ENCODE peak calls at places on chromosomes 2 and 18, in nine cellular contexts. One of them, this sample, is unnamed.

GRCh38 chr2:88038263-88039105 is 17.1 kb downstream of the KRCC1 start:
- DNase-seq in vagina: no peak
- DNase-seq in bronchial epithelial cell: peak; percentile 94
- DNase-seq in nephron progenitor cell: no peak
- DNase-seq in choroid plexus epithelial cell: peak; percentile 95
- DNase-seq in stomach: no peak
- DNase-seq in RWPE1: peak; percentile 62
- DNase-seq in WERI-Rb-1: peak; percentile 54
- DNase-seq in adrenal gland: no peak
- DNase-seq in this sample: no peak

GRCh38 chr2:47487498-47487875 is 84.5 kb downstream of the MSH2 start:
- DNase-seq in vagina: no peak
- DNase-seq in bronchial epithelial cell: no peak
- DNase-seq in nephron progenitor cell: no peak
- DNase-seq in choroid plexus epithelial cell: no peak
- DNase-seq in stomach: no peak
- DNase-seq in RWPE1: no peak
- DNase-seq in WERI-Rb-1: peak; percentile 81
- DNase-seq in adrenal gland: no peak
- DNase-seq in this sample: no peak

GRCh38 chr18:48915621-48916425 is 34.9 kb downstream of the SMAD7 start:
- DNase-seq in vagina: peak; percentile 71
- DNase-seq in bronchial epithelial cell: no peak
- DNase-seq in nephron progenitor cell: no peak
- DNase-seq in choroid plexus epithelial cell: no peak
- DNase-seq in stomach: no peak
- DNase-seq in RWPE1: no peak
- DNase-seq in WERI-Rb-1: no peak
- DNase-seq in adrenal gland: no peak
- DNase-seq in this sample: no peak

GRCh38 chr18:3723554-3723953 is 273.6 kb downstream of the TGIF1 start:
- DNase-seq in vagina: no peak
- DNase-seq in bronchial epithelial cell: no peak
- DNase-seq in nephron progenitor cell: no peak
- DNase-seq in choroid plexus epithelial cell: no peak
- DNase-seq in stomach: no peak
- DNase-seq in RWPE1: no peak
- DNase-seq in WERI-Rb-1: no peak
- DNase-seq in adrenal gland: no peak
- DNase-seq in this sample: no peak

GRCh38 chr2:11056614-11057013 is 98.7 kb upstream of the SLC66A3 start:
- DNase-seq in vagina: no peak
- DNase-seq in bronchial epithelial cell: peak; percentile 71
- DNase-seq in nephron progenitor cell: no peak
- DNase-seq in choroid plexus epithelial cell: peak; percentile 80
- DNase-seq in stomach: no peak
- DNase-seq in RWPE1: peak; percentile 54
- DNase-seq in WERI-Rb-1: no peak
- DNase-seq in adrenal gland: no peak
- DNase-seq in this sample: no peak

GRCh38 chr18:54958711-54959625 is at the start of gene CCDC68:
- DNase-seq in vagina: no peak
- DNase-seq in bronchial epithelial cell: peak; percentile 23
- DNase-seq in nephron progenitor cell: no peak
- DNase-seq in choroid plexus epithelial cell: peak; percentile 56
- DNase-seq in stomach: peak; percentile 78
- DNase-seq in RWPE1: no peak
- DNase-seq in WERI-Rb-1: no peak
- DNase-seq in adrenal gland: no peak
- DNase-seq in this sample: no peak

GRCh38 chr2:33448216-33448899 is 28.1 kb upstream of the RASGRP3 start:
- DNase-seq in vagina: no peak
- DNase-seq in bronchial epithelial cell: no peak
- DNase-seq in nephron progenitor cell: no peak
- DNase-seq in choroid plexus epithelial cell: no peak
- DNase-seq in stomach: no peak
- DNase-seq in RWPE1: no peak
- DNase-seq in WERI-Rb-1: no peak
- DNase-seq in adrenal gland: no peak
- DNase-seq in this sample: no peak

GRCh38 chr2:40721595-40721994 is 269.7 kb upstream of the SLC8A1 start:
- DNase-seq in vagina: no peak
- DNase-seq in bronchial epithelial cell: peak; percentile 71
- DNase-seq in nephron progenitor cell: no peak
- DNase-seq in choroid plexus epithelial cell: no peak
- DNase-seq in stomach: no peak
- DNase-seq in RWPE1: peak; percentile 48
- DNase-seq in WERI-Rb-1: no peak
- DNase-seq in adrenal gland: no peak
- DNase-seq in this sample: no peak

GRCh38 chr2:173924285-173924684 is 40.9 kb downstream of the SP3 start:
- DNase-seq in vagina: no peak
- DNase-seq in bronchial epithelial cell: no peak
- DNase-seq in nephron progenitor cell: no peak
- DNase-seq in choroid plexus epithelial cell: no peak
- DNase-seq in stomach: no peak
- DNase-seq in RWPE1: no peak
- DNase-seq in WERI-Rb-1: no peak
- DNase-seq in adrenal gland: no peak
- DNase-seq in this sample: no peak

GRCh38 chr2:196989496-196989895 is 63.0 kb upstream of the PGAP1 start:
- DNase-seq in vagina: no peak
- DNase-seq in bronchial epithelial cell: no peak
- DNase-seq in nephron progenitor cell: no peak
- DNase-seq in choroid plexus epithelial cell: no peak
- DNase-seq in stomach: no peak
- DNase-seq in RWPE1: no peak
- DNase-seq in WERI-Rb-1: no peak
- DNase-seq in adrenal gland: no peak
- DNase-seq in this sample: no peak

GRCh38 chr2:205540066-205540465 is 142.2 kb upstream of the NRP2 start:
- DNase-seq in vagina: no peak
- DNase-seq in bronchial epithelial cell: no peak
- DNase-seq in nephron progenitor cell: no peak
- DNase-seq in choroid plexus epithelial cell: no peak
- DNase-seq in stomach: no peak
- DNase-seq in RWPE1: no peak
- DNase-seq in WERI-Rb-1: no peak
- DNase-seq in adrenal gland: no peak
- DNase-seq in this sample: no peak

DNA sequence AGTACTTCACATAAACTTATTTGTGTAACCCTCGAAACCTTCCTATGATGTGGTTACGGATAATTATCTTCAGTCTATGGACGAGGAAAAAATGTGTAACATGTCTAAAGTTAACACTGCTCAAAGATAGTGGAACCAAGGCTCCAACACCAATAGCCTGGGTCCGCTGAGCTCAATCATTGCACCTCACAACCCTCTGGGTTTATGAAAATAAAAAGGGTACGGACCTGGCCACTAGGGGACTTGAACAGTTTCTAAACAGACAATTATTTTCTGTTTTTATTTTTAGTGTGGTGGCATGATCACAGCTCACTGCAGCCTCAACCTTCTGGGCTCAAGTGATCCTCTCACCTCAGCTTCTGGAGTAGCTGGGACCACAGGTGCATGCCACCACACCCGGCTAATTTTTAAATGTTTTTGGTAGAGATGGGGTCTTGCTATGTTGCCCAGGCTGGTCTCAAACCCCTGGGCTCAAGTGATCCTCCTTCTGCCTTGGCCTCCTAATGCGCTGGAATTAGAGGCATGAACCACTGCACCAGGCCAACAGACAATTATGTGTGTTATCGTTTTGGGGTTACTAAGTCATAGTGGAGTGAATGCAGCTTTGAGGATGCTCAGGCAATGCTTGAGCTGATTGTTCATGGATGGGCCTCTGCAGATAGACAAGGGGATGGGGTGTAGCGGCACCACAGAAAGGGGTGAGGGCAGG is 10.1 kb downstream of the CASP8 start:
- DNase-seq in vagina: peak; percentile 64
- DNase-seq in bronchial epithelial cell: no peak
- DNase-seq in nephron progenitor cell: no peak
- DNase-seq in choroid plexus epithelial cell: no peak
- DNase-seq in stomach: no peak
- DNase-seq in RWPE1: no peak
- DNase-seq in WERI-Rb-1: no peak
- DNase-seq in adrenal gland: no peak
- DNase-seq in this sample: no peak
- TF ChIP-seq CTCF in vagina: no peak
- TF ChIP-seq CTCF in bronchial epithelial cell: no peak
- TF ChIP-seq CTCF in nephron progenitor cell: no peak
- TF ChIP-seq CTCF in choroid plexus epithelial cell: peak; percentile 23
- TF ChIP-seq CTCF in stomach: no peak
- TF ChIP-seq CTCF in RWPE1: no peak
- TF ChIP-seq CTCF in WERI-Rb-1: no peak
- TF ChIP-seq CTCF in adrenal gland: no peak
- TF ChIP-seq CTCF in this sample: no peak

GRCh38 chr2:24490674-24491625 is at the start of gene NCOA1:
- DNase-seq in vagina: peak; percentile 90
- DNase-seq in bronchial epithelial cell: peak; percentile 64
- DNase-seq in nephron progenitor cell: peak; percentile 85
- DNase-seq in choroid plexus epithelial cell: peak; percentile 94
- DNase-seq in stomach: peak; percentile 89
- DNase-seq in RWPE1: peak; percentile 80
- DNase-seq in WERI-Rb-1: peak; percentile 97
- DNase-seq in adrenal gland: peak; percentile 89
- DNase-seq in this sample: peak; percentile 83

GRCh38 chr2:24486628-24487027 is 4.4 kb upstream of the NCOA1 start:
- DNase-seq in vagina: no peak
- DNase-seq in bronchial epithelial cell: no peak
- DNase-seq in nephron progenitor cell: no peak
- DNase-seq in choroid plexus epithelial cell: no peak
- DNase-seq in stomach: no peak
- DNase-seq in RWPE1: no peak
- DNase-seq in WERI-Rb-1: no peak
- DNase-seq in adrenal gland: no peak
- DNase-seq in this sample: no peak

GRCh38 chr2:24489942-24490673 is 946 bp upstream of the NCOA1 start:
- DNase-seq in vagina: no peak
- DNase-seq in bronchial epithelial cell: peak; percentile 78
- DNase-seq in nephron progenitor cell: peak; percentile 12
- DNase-seq in choroid plexus epithelial cell: peak; percentile 38
- DNase-seq in stomach: no peak
- DNase-seq in RWPE1: peak; percentile 62
- DNase-seq in WERI-Rb-1: peak; percentile 66
- DNase-seq in adrenal gland: no peak
- DNase-seq in this sample: no peak

GRCh38 chr2:24491626-24492282 is 700 bp downstream of the NCOA1 start:
- DNase-seq in vagina: no peak
- DNase-seq in bronchial epithelial cell: no peak
- DNase-seq in nephron progenitor cell: peak; percentile 75
- DNase-seq in choroid plexus epithelial cell: peak; percentile 14
- DNase-seq in stomach: peak; percentile 39
- DNase-seq in RWPE1: peak; percentile 20
- DNase-seq in WERI-Rb-1: peak; percentile 89
- DNase-seq in adrenal gland: peak; percentile 67
- DNase-seq in this sample: peak; percentile 53

GRCh38 chr2:24489465-24489864 is 1.6 kb upstream of the NCOA1 start:
- DNase-seq in vagina: no peak
- DNase-seq in bronchial epithelial cell: no peak
- DNase-seq in nephron progenitor cell: no peak
- DNase-seq in choroid plexus epithelial cell: no peak
- DNase-seq in stomach: no peak
- DNase-seq in RWPE1: no peak
- DNase-seq in WERI-Rb-1: no peak
- DNase-seq in adrenal gland: no peak
- DNase-seq in this sample: no peak
- TF ChIP-seq CTCF in vagina: no peak
- TF ChIP-seq CTCF in bronchial epithelial cell: no peak
- TF ChIP-seq CTCF in nephron progenitor cell: no peak
- TF ChIP-seq CTCF in choroid plexus epithelial cell: no peak
- TF ChIP-seq CTCF in stomach: no peak
- TF ChIP-seq CTCF in RWPE1: no peak
- TF ChIP-seq CTCF in WERI-Rb-1: no peak
- TF ChIP-seq CTCF in adrenal gland: no peak
- TF ChIP-seq CTCF in this sample: no peak

DNA sequence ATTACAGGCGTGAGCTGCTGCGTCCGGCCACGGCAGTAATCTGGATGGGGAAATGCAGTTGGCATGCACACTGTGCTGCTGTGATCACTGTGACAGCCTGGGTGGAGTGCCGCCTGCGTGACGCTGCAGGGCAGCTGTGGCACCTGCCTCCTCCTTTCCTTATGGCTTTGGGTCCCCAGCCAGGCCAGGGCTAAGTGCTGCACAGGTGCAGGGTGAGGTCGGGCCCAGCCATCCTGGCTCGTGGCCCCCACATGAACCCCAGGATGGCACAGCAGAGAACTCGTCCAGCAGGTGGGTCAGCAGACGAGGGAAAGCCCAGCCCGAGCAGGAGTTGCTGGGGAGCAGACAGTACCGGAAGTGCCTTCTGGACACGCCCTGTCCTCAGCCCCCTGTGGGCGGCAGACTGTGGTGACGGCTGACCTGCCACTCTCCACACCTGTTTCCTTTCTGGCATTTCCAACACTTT is 17.1 kb downstream of the HS1BP3 start:
- DNase-seq in vagina: no peak
- DNase-seq in bronchial epithelial cell: peak; percentile 35
- DNase-seq in nephron progenitor cell: no peak
- DNase-seq in choroid plexus epithelial cell: no peak
- DNase-seq in stomach: peak; percentile 83
- DNase-seq in RWPE1: no peak
- DNase-seq in WERI-Rb-1: no peak
- DNase-seq in adrenal gland: no peak
- DNase-seq in this sample: no peak
- TF ChIP-seq CTCF in vagina: no peak
- TF ChIP-seq CTCF in bronchial epithelial cell: peak; percentile 19
- TF ChIP-seq CTCF in nephron progenitor cell: no peak
- TF ChIP-seq CTCF in choroid plexus epithelial cell: no peak
- TF ChIP-seq CTCF in stomach: no peak
- TF ChIP-seq CTCF in RWPE1: no peak
- TF ChIP-seq CTCF in WERI-Rb-1: peak; percentile 7
- TF ChIP-seq CTCF in adrenal gland: no peak
- TF ChIP-seq CTCF in this sample: no peak

GRCh38 chr18:25678226-25678625 is 326.3 kb upstream of the ZNF521 start:
- DNase-seq in vagina: no peak
- DNase-seq in bronchial epithelial cell: no peak
- DNase-seq in nephron progenitor cell: no peak
- DNase-seq in choroid plexus epithelial cell: no peak
- DNase-seq in stomach: no peak
- DNase-seq in RWPE1: no peak
- DNase-seq in WERI-Rb-1: no peak
- DNase-seq in adrenal gland: no peak
- DNase-seq in this sample: no peak

GRCh38 chr18:25675123-25675850 is 323.3 kb upstream of the ZNF521 start:
- DNase-seq in vagina: no peak
- DNase-seq in bronchial epithelial cell: no peak
- DNase-seq in nephron progenitor cell: no peak
- DNase-seq in choroid plexus epithelial cell: no peak
- DNase-seq in stomach: no peak
- DNase-seq in RWPE1: no peak
- DNase-seq in WERI-Rb-1: no peak
- DNase-seq in adrenal gland: no peak
- DNase-seq in this sample: no peak

GRCh38 chr18:25674183-25674582 is 322.2 kb upstream of the ZNF521 start:
- DNase-seq in vagina: no peak
- DNase-seq in bronchial epithelial cell: no peak
- DNase-seq in nephron progenitor cell: no peak
- DNase-seq in choroid plexus epithelial cell: no peak
- DNase-seq in stomach: no peak
- DNase-seq in RWPE1: no peak
- DNase-seq in WERI-Rb-1: no peak
- DNase-seq in adrenal gland: no peak
- DNase-seq in this sample: no peak

GRCh38 chr18:25669741-25670140 is 317.8 kb upstream of the ZNF521 start:
- DNase-seq in vagina: no peak
- DNase-seq in bronchial epithelial cell: no peak
- DNase-seq in nephron progenitor cell: no peak
- DNase-seq in choroid plexus epithelial cell: peak; percentile 50
- DNase-seq in stomach: no peak
- DNase-seq in RWPE1: no peak
- DNase-seq in WERI-Rb-1: no peak
- DNase-seq in adrenal gland: no peak
- DNase-seq in this sample: no peak

GRCh38 chr18:25672490-25672889 is 320.5 kb upstream of the ZNF521 start:
- DNase-seq in vagina: no peak
- DNase-seq in bronchial epithelial cell: no peak
- DNase-seq in nephron progenitor cell: no peak
- DNase-seq in choroid plexus epithelial cell: no peak
- DNase-seq in stomach: no peak
- DNase-seq in RWPE1: no peak
- DNase-seq in WERI-Rb-1: peak; percentile 39
- DNase-seq in adrenal gland: no peak
- DNase-seq in this sample: no peak
- TF ChIP-seq CTCF in vagina: no peak
- TF ChIP-seq CTCF in bronchial epithelial cell: no peak
- TF ChIP-seq CTCF in nephron progenitor cell: no peak
- TF ChIP-seq CTCF in choroid plexus epithelial cell: peak; percentile 19
- TF ChIP-seq CTCF in stomach: no peak
- TF ChIP-seq CTCF in RWPE1: no peak
- TF ChIP-seq CTCF in WERI-Rb-1: peak; percentile 55
- TF ChIP-seq CTCF in adrenal gland: peak; percentile 12
- TF ChIP-seq CTCF in this sample: no peak